ENCODE peak calls at places on chromosomes 3 and 15, in four cellular contexts. I is PC-9, W is AG09309, J is hepatocyte. F is an unnamed sample.

GRCh38 chr3:22969276-22969675 is 233.9 kb upstream of the UBE2E2 start:
- DNase-seq in I (no peak), W (no peak), J (no peak), F (no peak)

GRCh38 chr3:46962990-46963389 is 13.6 kb downstream of the CCDC12 start:
- DNase-seq in I (no peak), W (no peak), J (no peak), F (no peak)

GRCh38 chr3:13194285-13195209 is 121.3 kb upstream of the IQSEC1 start:
- DNase-seq in I (no peak), W (no peak), J (no peak), F (no peak)

GRCh38 chr15:70853270-70853854 is 595 bp downstream of the LARP6 start:
- DNase-seq in I (peak), W (no peak), J (peak), F (peak)

GRCh38 chr3:66425032-66425431 is 75.8 kb downstream of the LRIG1 start:
- DNase-seq in I (no peak), W (no peak), J (no peak), F (no peak)

GRCh38 chr3:99108508-99108907 is 207.0 kb upstream of the DCBLD2 start:
- DNase-seq in I (no peak), W (peak), J (no peak), F (peak)

GRCh38 chr15:61621146-61621545 is 392.0 kb upstream of the RORA start:
- DNase-seq in I (peak), W (no peak), J (peak), F (peak)

GRCh38 chr3:76582632-76583378 is 457.1 kb upstream of the ROBO2 start:
- DNase-seq in I (no peak), W (no peak), J (no peak), F (no peak)

GRCh38 chr15:90529369-90530249 is at the start of gene CRTC3:
- DNase-seq in I (peak), W (no peak), J (peak), F (peak)

GRCh38 chr3:30435950-30436349 is 170.5 kb upstream of the TGFBR2 start:
- DNase-seq in I (no peak), W (no peak), J (no peak), F (peak)

GRCh38 chr3:134753999-134754742 is 40.9 kb upstream of the EPHB1 start:
- DNase-seq in I (no peak), W (no peak), J (no peak), F (no peak)

GRCh38 chr3:52704611-52705437 is 767 bp downstream of the GLT8D1 start:
- DNase-seq in I (peak), W (no peak), J (peak), F (peak)

GRCh38 chr15:96332854-96333193 is 2.3 kb downstream of the NR2F2 start:
- DNase-seq in I (no peak), W (no peak), J (no peak), F (no peak)

GRCh38 chr3:81005992-81006391 is 755.5 kb downstream of the GBE1 start:
- DNase-seq in I (no peak), W (no peak), J (no peak), F (no peak)

GRCh38 chr3:170869645-170870593 is at the start of gene RPL22L1:
- DNase-seq in I (peak), W (peak), J (peak), F (peak)

GRCh38 chr3:11078826-11079520 is 75.3 kb upstream of the HRH1 start:
- DNase-seq in I (no peak), W (no peak), J (no peak), F (no peak)

GRCh38 chr15:87619161-87619960 is 637.2 kb downstream of the NTRK3 start:
- DNase-seq in I (no peak), W (peak), J (peak), F (no peak)

GRCh38 chr3:59374812-59375211 is 325.0 kb upstream of the CFAP20DC start:
- DNase-seq in I (no peak), W (no peak), J (no peak), F (no peak)

GRCh38 chr3:186320862-186321568 is 41.0 kb downstream of the DGKG start:
- DNase-seq in I (no peak), W (no peak), J (no peak), F (no peak)

GRCh38 chr3:66053009-66053782 is 14.5 kb upstream of the MAGI1 start:
- DNase-seq in I (peak), W (no peak), J (no peak), F (peak)

GRCh38 chr15:94478763-94479162 is 247.4 kb downstream of the MCTP2 start:
- DNase-seq in I (no peak), W (no peak), J (no peak), F (no peak)

GRCh38 chr3:127254001-127254400 is 33.8 kb downstream of the PRR20G start:
- DNase-seq in I (no peak), W (no peak), J (no peak), F (no peak)

GRCh38 chr3:99716463-99716995 is 78.1 kb downstream of the COL8A1 start:
- DNase-seq in I (no peak), W (no peak), J (no peak), F (peak)

GRCh38 chr3:158794936-158795518 is 6.8 kb upstream of the MFSD1 start:
- DNase-seq in I (no peak), W (no peak), J (peak), F (peak)

GRCh38 chr15:70126382-70126781 is 28.7 kb upstream of the TLE3 start:
- DNase-seq in I (no peak), W (no peak), J (no peak), F (no peak)

GRCh38 chr15:66707310-66708160 is 5.5 kb downstream of the SMAD6 start:
- DNase-seq in I (no peak), W (no peak), J (peak), F (peak)

GRCh38 chr3:129602730-129603560 is 3.5 kb downstream of the PLXND1 start:
- DNase-seq in I (peak), W (peak), J (peak), F (peak)

GRCh38 chr15:85831415-85832113 is 36.8 kb upstream of the KLHL25 start:
- DNase-seq in I (peak), W (no peak), J (peak), F (peak)
- TF ChIP-seq CTCF in I (peak), W (peak), J (peak), F (peak)

GRCh38 chr3:113214917-113215595 is 3.7 kb downstream of the BOC start:
- DNase-seq in I (no peak), W (peak), J (no peak), F (no peak)
- H3K4me3 ChIP-seq in I (no peak), W (no peak), J (no peak), F (no peak)

GRCh38 chr3:8278448-8278847 is 223.2 kb upstream of the LMCD1 start:
- DNase-seq in I (no peak), W (no peak), J (no peak), F (peak)
- TF ChIP-seq CTCF in I (no peak), W (no peak), J (no peak), F (peak)

DNA sequence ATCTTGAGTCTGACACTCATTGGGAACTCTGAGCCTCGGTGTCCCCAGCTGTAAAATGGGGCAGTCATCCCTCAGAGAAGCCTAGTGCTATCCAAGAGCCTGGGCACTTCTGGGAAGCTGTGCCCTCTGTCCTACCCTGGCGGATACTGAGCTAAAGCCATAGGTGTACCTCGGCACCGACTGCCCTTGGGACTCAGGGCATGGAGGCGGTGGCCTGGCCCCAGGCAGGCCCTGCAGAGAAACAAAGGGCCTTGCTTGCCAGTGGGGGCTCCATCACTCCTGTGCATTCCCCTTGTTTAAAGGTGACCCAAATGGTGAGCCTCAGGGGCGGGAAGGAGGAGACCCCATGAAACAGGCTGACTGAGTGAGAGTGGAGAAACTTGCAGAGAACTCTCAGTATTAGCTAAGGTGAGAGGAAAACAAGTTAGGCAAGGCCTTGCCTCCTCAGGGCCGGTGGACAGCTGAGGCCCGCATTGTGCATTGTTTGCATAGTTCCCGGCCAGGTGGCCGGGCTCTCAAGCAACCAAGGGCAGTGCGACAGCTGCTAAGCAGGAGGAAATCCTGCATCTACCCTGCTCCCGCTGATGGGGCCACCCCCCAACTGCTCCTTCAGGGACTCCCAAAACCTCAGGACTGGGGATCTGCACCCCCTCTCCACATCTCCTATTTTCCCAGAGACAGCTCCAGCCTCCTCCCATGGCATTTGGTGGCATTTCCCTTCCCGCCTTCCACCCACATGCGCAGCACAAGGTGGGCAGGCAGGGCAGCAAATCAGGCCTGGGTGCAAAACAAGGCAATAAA is 4.3 kb downstream of the PFKFB4 start:
- DNase-seq in I (no peak), W (no peak), J (peak), F (no peak)
- H3K4me3 ChIP-seq in I (no peak), W (no peak), J (no peak), F (no peak)

GRCh38 chr3:103614719-103615118 is 1179.9 kb downstream of the ZPLD1 start:
- DNase-seq in I (no peak), W (no peak), J (no peak), F (no peak)

GRCh38 chr3:103613738-103614137 is 1178.9 kb downstream of the ZPLD1 start:
- DNase-seq in I (no peak), W (no peak), J (no peak), F (no peak)

DNA sequence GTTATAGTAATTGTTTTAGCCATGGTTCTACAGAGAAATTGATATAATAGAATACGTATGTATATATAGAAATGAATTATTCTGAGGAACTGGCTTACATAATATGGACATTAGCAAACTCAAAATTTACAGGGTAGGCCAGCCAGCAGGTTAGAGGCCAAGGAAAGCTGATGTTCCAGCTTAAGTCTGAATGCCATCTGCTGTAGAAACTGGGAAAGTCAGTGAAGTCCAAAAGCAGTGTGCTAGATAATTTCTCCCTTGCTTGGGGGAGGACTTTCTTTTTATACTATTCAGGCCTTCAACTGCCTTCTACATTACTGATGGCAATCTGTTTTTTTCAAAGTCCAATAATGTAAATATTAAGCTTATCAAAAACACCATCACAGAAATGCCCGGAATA is 1174.7 kb downstream of the ZPLD1 start:
- DNase-seq in I (no peak), W (no peak), J (no peak), F (peak)
- TF ChIP-seq CTCF in I (no peak), W (no peak), J (peak), F (no peak)

GRCh38 chr3:119669906-119670570 is 7.2 kb downstream of the COX17 start:
- DNase-seq in I (no peak), W (no peak), J (no peak), F (peak)
- H3K4me3 ChIP-seq in I (no peak), W (no peak), J (no peak), F (no peak)